ENCODE peak calls at places on chromosomes 16 and 17, in five cellular contexts. One of them, this sample, is unnamed.

GRCh38 chr17:229130-229944 is 47.9 kb upstream of the DOC2B start:
- DNase-seq in upper lobe of right lung: peak
- DNase-seq in astrocyte of the spinal cord: peak
- DNase-seq in thoracic aorta: no peak
- DNase-seq in NCI-H748 treated with DMSO at 0.1 percent for 48 hours: no peak
- DNase-seq in this sample: no peak

GRCh38 chr16:82603784-82604411 is 22.9 kb upstream of the CDH13 start:
- DNase-seq in upper lobe of right lung: no peak
- DNase-seq in NCI-H748 treated with DMSO at 0.1 percent for 48 hours: no peak
- DNase-seq in thoracic aorta: no peak
- DNase-seq in astrocyte of the spinal cord: peak
- DNase-seq in this sample: peak

GRCh38 chr16:86965331-86965730 is 351.9 kb downstream of the C16orf95 start:
- DNase-seq in upper lobe of right lung: no peak
- DNase-seq in thoracic aorta: no peak
- DNase-seq in NCI-H748 treated with DMSO at 0.1 percent for 48 hours: no peak
- DNase-seq in astrocyte of the spinal cord: no peak
- DNase-seq in this sample: no peak

GRCh38 chr17:68961204-68961893 is 6.2 kb upstream of the ABCA8 start:
- DNase-seq in thoracic aorta: no peak
- DNase-seq in upper lobe of right lung: no peak
- DNase-seq in astrocyte of the spinal cord: no peak
- DNase-seq in NCI-H748 treated with DMSO at 0.1 percent for 48 hours: no peak
- DNase-seq in this sample: no peak

GRCh38 chr16:67281536-67282446 is 2.5 kb downstream of the PLEKHG4 start:
- DNase-seq in astrocyte of the spinal cord: no peak
- DNase-seq in upper lobe of right lung: no peak
- DNase-seq in NCI-H748 treated with DMSO at 0.1 percent for 48 hours: no peak
- DNase-seq in thoracic aorta: no peak
- DNase-seq in this sample: no peak

GRCh38 chr17:404703-405102 is 52.1 kb upstream of the RPH3AL start:
- DNase-seq in NCI-H748 treated with DMSO at 0.1 percent for 48 hours: no peak
- DNase-seq in upper lobe of right lung: no peak
- DNase-seq in thoracic aorta: no peak
- DNase-seq in astrocyte of the spinal cord: no peak
- DNase-seq in this sample: no peak

GRCh38 chr16:67349172-67349571 is 22.6 kb downstream of the LRRC36 start:
- DNase-seq in thoracic aorta: no peak
- DNase-seq in NCI-H748 treated with DMSO at 0.1 percent for 48 hours: no peak
- DNase-seq in upper lobe of right lung: no peak
- DNase-seq in astrocyte of the spinal cord: peak
- DNase-seq in this sample: peak

GRCh38 chr16:27526169-27526568 is 23.5 kb downstream of the GTF3C1 start:
- DNase-seq in thoracic aorta: no peak
- DNase-seq in astrocyte of the spinal cord: no peak
- DNase-seq in upper lobe of right lung: no peak
- DNase-seq in NCI-H748 treated with DMSO at 0.1 percent for 48 hours: no peak
- DNase-seq in this sample: peak

GRCh38 chr16:86961133-86961720 is 356.0 kb downstream of the C16orf95 start:
- DNase-seq in upper lobe of right lung: no peak
- DNase-seq in NCI-H748 treated with DMSO at 0.1 percent for 48 hours: no peak
- DNase-seq in astrocyte of the spinal cord: no peak
- DNase-seq in thoracic aorta: no peak
- DNase-seq in this sample: peak

GRCh38 chr17:1365445-1366039 is 34.5 kb downstream of the YWHAE start:
- DNase-seq in upper lobe of right lung: no peak
- DNase-seq in astrocyte of the spinal cord: peak
- DNase-seq in NCI-H748 treated with DMSO at 0.1 percent for 48 hours: peak
- DNase-seq in thoracic aorta: no peak
- DNase-seq in this sample: peak

GRCh38 chr16:78179666-78180065 is 80.2 kb downstream of the WWOX start:
- DNase-seq in astrocyte of the spinal cord: no peak
- DNase-seq in upper lobe of right lung: no peak
- DNase-seq in thoracic aorta: no peak
- DNase-seq in NCI-H748 treated with DMSO at 0.1 percent for 48 hours: peak
- DNase-seq in this sample: no peak

GRCh38 chr17:7323731-7324437 is 5.3 kb downstream of the NEURL4 start:
- DNase-seq in upper lobe of right lung: peak
- DNase-seq in astrocyte of the spinal cord: peak
- DNase-seq in NCI-H748 treated with DMSO at 0.1 percent for 48 hours: no peak
- DNase-seq in thoracic aorta: no peak
- DNase-seq in this sample: no peak

GRCh38 chr17:1259910-1260389 is 10.3 kb upstream of the BHLHA9 start:
- DNase-seq in NCI-H748 treated with DMSO at 0.1 percent for 48 hours: no peak
- DNase-seq in thoracic aorta: no peak
- DNase-seq in astrocyte of the spinal cord: peak
- DNase-seq in upper lobe of right lung: no peak
- DNase-seq in this sample: peak

GRCh38 chr16:1920727-1921155 is 2.5 kb upstream of the HS3ST6 start:
- DNase-seq in NCI-H748 treated with DMSO at 0.1 percent for 48 hours: no peak
- DNase-seq in astrocyte of the spinal cord: no peak
- DNase-seq in upper lobe of right lung: peak
- DNase-seq in thoracic aorta: no peak
- DNase-seq in this sample: no peak

GRCh38 chr16:78596348-78596995 is 497.0 kb downstream of the WWOX start:
- DNase-seq in astrocyte of the spinal cord: no peak
- DNase-seq in thoracic aorta: no peak
- DNase-seq in upper lobe of right lung: no peak
- DNase-seq in NCI-H748 treated with DMSO at 0.1 percent for 48 hours: no peak
- DNase-seq in this sample: no peak

GRCh38 chr16:35142147-35142808 is 1682.9 kb downstream of the TP53TG3F start:
- DNase-seq in thoracic aorta: no peak
- DNase-seq in NCI-H748 treated with DMSO at 0.1 percent for 48 hours: no peak
- DNase-seq in astrocyte of the spinal cord: no peak
- DNase-seq in upper lobe of right lung: no peak
- DNase-seq in this sample: no peak

GRCh38 chr17:35618628-35619027 is 31.5 kb downstream of the AP2B1 start:
- DNase-seq in astrocyte of the spinal cord: no peak
- DNase-seq in upper lobe of right lung: no peak
- DNase-seq in thoracic aorta: no peak
- DNase-seq in NCI-H748 treated with DMSO at 0.1 percent for 48 hours: no peak
- DNase-seq in this sample: no peak

GRCh38 chr17:1942066-1942365 is 83.1 kb downstream of the RTN4RL1 start:
- DNase-seq in astrocyte of the spinal cord: no peak
- DNase-seq in thoracic aorta: no peak
- DNase-seq in NCI-H748 treated with DMSO at 0.1 percent for 48 hours: no peak
- DNase-seq in upper lobe of right lung: no peak
- DNase-seq in this sample: no peak